ENCODE peak calls at places on chromosomes 12 and 14, in eight cellular contexts. One of them, this sample, is unnamed. For H3K4me1, the result is how much of the 10 kb centered on the place peaks cover.

GRCh38 chr14:36268957-36269734 is 51.3 kb downstream of the MBIP start:
- DNase-seq in hepatocyte: no peak
- DNase-seq in mucosa of descending colon: no peak
- DNase-seq in colonic mucosa: no peak
- DNase-seq in CD4-positive, alpha-beta memory T cell: no peak
- DNase-seq in transverse colon: no peak
- DNase-seq in adipocyte: no peak
- DNase-seq in heart right ventricle: no peak
- DNase-seq in this sample: no peak

GRCh38 chr14:58549358-58549757 is 88.4 kb upstream of the DACT1 start:
- DNase-seq in colonic mucosa: no peak
- DNase-seq in hepatocyte: no peak
- DNase-seq in transverse colon: no peak
- DNase-seq in mucosa of descending colon: no peak
- DNase-seq in adipocyte: no peak
- DNase-seq in CD4-positive, alpha-beta memory T cell: no peak
- DNase-seq in heart right ventricle: no peak
- DNase-seq in this sample: no peak

GRCh38 chr14:32343926-32344430 is 14.9 kb downstream of the AKAP6 start:
- DNase-seq in adipocyte: no peak
- DNase-seq in heart right ventricle: no peak
- DNase-seq in hepatocyte: no peak
- DNase-seq in CD4-positive, alpha-beta memory T cell: no peak
- DNase-seq in mucosa of descending colon: no peak
- DNase-seq in colonic mucosa: no peak
- DNase-seq in transverse colon: no peak
- DNase-seq in this sample: no peak

GRCh38 chr12:49609059-49609874 is 3.8 kb upstream of the FAM186B start:
- DNase-seq in adipocyte: no peak
- DNase-seq in colonic mucosa: no peak
- DNase-seq in heart right ventricle: no peak
- DNase-seq in CD4-positive, alpha-beta memory T cell: no peak
- DNase-seq in mucosa of descending colon: no peak
- DNase-seq in transverse colon: no peak
- DNase-seq in hepatocyte: no peak
- DNase-seq in this sample: no peak

GRCh38 chr12:94601972-94602517 is 48.3 kb downstream of the TMCC3 start:
- DNase-seq in mucosa of descending colon: no peak
- DNase-seq in adipocyte: no peak
- DNase-seq in CD4-positive, alpha-beta memory T cell: no peak
- DNase-seq in transverse colon: no peak
- DNase-seq in hepatocyte: no peak
- DNase-seq in heart right ventricle: no peak
- DNase-seq in colonic mucosa: no peak
- DNase-seq in this sample: no peak

GRCh38 chr14:75101491-75101890 is 25.4 kb downstream of the NEK9 start:
- DNase-seq in heart right ventricle: no peak
- DNase-seq in mucosa of descending colon: no peak
- DNase-seq in colonic mucosa: no peak
- DNase-seq in adipocyte: no peak
- DNase-seq in CD4-positive, alpha-beta memory T cell: no peak
- DNase-seq in hepatocyte: no peak
- DNase-seq in transverse colon: no peak
- DNase-seq in this sample: no peak

GRCh38 chr12:117141097-117141898 is 42.1 kb upstream of the TESC start:
- DNase-seq in transverse colon: no peak
- DNase-seq in heart right ventricle: no peak
- DNase-seq in adipocyte: no peak
- DNase-seq in CD4-positive, alpha-beta memory T cell: no peak
- DNase-seq in colonic mucosa: no peak
- DNase-seq in mucosa of descending colon: no peak
- DNase-seq in hepatocyte: no peak
- DNase-seq in this sample: no peak

GRCh38 chr14:91227183-91227628 is 17.3 kb downstream of the GPR68 start:
- DNase-seq in hepatocyte: no peak
- DNase-seq in mucosa of descending colon: no peak
- DNase-seq in colonic mucosa: no peak
- DNase-seq in heart right ventricle: no peak
- DNase-seq in transverse colon: no peak
- DNase-seq in adipocyte: no peak
- DNase-seq in CD4-positive, alpha-beta memory T cell: no peak
- DNase-seq in this sample: no peak

GRCh38 chr14:39217214-39217879 is 16.4 kb upstream of the MIA2 start:
- DNase-seq in colonic mucosa: no peak
- DNase-seq in mucosa of descending colon: no peak
- DNase-seq in hepatocyte: no peak
- DNase-seq in adipocyte: no peak
- DNase-seq in transverse colon: no peak
- DNase-seq in CD4-positive, alpha-beta memory T cell: no peak
- DNase-seq in heart right ventricle: no peak
- DNase-seq in this sample: no peak

GRCh38 chr12:28172434-28173030 is 17.7 kb upstream of the CCDC91 start:
- DNase-seq in heart right ventricle: no peak
- DNase-seq in CD4-positive, alpha-beta memory T cell: no peak
- DNase-seq in colonic mucosa: peak
- DNase-seq in hepatocyte: peak
- DNase-seq in mucosa of descending colon: no peak
- DNase-seq in transverse colon: peak
- DNase-seq in adipocyte: peak
- DNase-seq in this sample: peak

GRCh38 chr12:67386869-67387570 is 117.9 kb downstream of the CAND1 start:
- DNase-seq in transverse colon: no peak
- DNase-seq in heart right ventricle: no peak
- DNase-seq in adipocyte: no peak
- DNase-seq in colonic mucosa: no peak
- DNase-seq in CD4-positive, alpha-beta memory T cell: no peak
- DNase-seq in mucosa of descending colon: no peak
- DNase-seq in hepatocyte: no peak
- DNase-seq in this sample: no peak

GRCh38 chr12:106342397-106343212 is 14.9 kb upstream of the POLR3B start:
- DNase-seq in hepatocyte: peak
- DNase-seq in heart right ventricle: peak
- DNase-seq in transverse colon: peak
- DNase-seq in colonic mucosa: peak
- DNase-seq in CD4-positive, alpha-beta memory T cell: no peak
- DNase-seq in mucosa of descending colon: peak
- DNase-seq in adipocyte: peak
- DNase-seq in this sample: no peak

GRCh38 chr12:95365912-95366311 is 108.0 kb upstream of the METAP2 start:
- DNase-seq in CD4-positive, alpha-beta memory T cell: no peak
- DNase-seq in colonic mucosa: no peak
- DNase-seq in heart right ventricle: no peak
- DNase-seq in adipocyte: no peak
- DNase-seq in hepatocyte: no peak
- DNase-seq in mucosa of descending colon: no peak
- DNase-seq in transverse colon: no peak
- DNase-seq in this sample: no peak

GRCh38 chr12:109679716-109680520 is 33.7 kb upstream of the FAM222A start:
- DNase-seq in heart right ventricle: no peak
- DNase-seq in adipocyte: no peak
- DNase-seq in colonic mucosa: peak
- DNase-seq in mucosa of descending colon: no peak
- DNase-seq in hepatocyte: no peak
- DNase-seq in transverse colon: no peak
- DNase-seq in CD4-positive, alpha-beta memory T cell: no peak
- DNase-seq in this sample: no peak

GRCh38 chr12:6536894-6537579 is 2.7 kb downstream of the GAPDH start:
- DNase-seq in mucosa of descending colon: peak
- DNase-seq in hepatocyte: no peak
- DNase-seq in adipocyte: peak
- DNase-seq in heart right ventricle: no peak
- DNase-seq in CD4-positive, alpha-beta memory T cell: no peak
- DNase-seq in colonic mucosa: no peak
- DNase-seq in transverse colon: no peak
- DNase-seq in this sample: no peak

GRCh38 chr14:49962616-49963015 is 69.7 kb downstream of the ARF6 start:
- DNase-seq in heart right ventricle: no peak
- DNase-seq in transverse colon: peak
- DNase-seq in mucosa of descending colon: peak
- DNase-seq in hepatocyte: no peak
- DNase-seq in colonic mucosa: peak
- DNase-seq in adipocyte: no peak
- DNase-seq in CD4-positive, alpha-beta memory T cell: no peak
- DNase-seq in this sample: no peak

GRCh38 chr12:107650977-107651376 is 34.6 kb upstream of the PWP1 start:
- DNase-seq in hepatocyte: no peak
- DNase-seq in heart right ventricle: no peak
- DNase-seq in colonic mucosa: no peak
- DNase-seq in CD4-positive, alpha-beta memory T cell: no peak
- DNase-seq in transverse colon: no peak
- DNase-seq in mucosa of descending colon: no peak
- DNase-seq in adipocyte: no peak
- DNase-seq in this sample: no peak

GRCh38 chr14:75822522-75823288 is 159.1 kb downstream of the TGFB3 start:
- DNase-seq in CD4-positive, alpha-beta memory T cell: no peak
- DNase-seq in colonic mucosa: no peak
- DNase-seq in mucosa of descending colon: no peak
- DNase-seq in heart right ventricle: no peak
- DNase-seq in transverse colon: no peak
- DNase-seq in adipocyte: peak
- DNase-seq in hepatocyte: no peak
- DNase-seq in this sample: no peak

GRCh38 chr12:15801770-15802393 is 12.7 kb upstream of the EPS8 start:
- DNase-seq in heart right ventricle: no peak
- DNase-seq in transverse colon: peak
- DNase-seq in colonic mucosa: no peak
- DNase-seq in mucosa of descending colon: no peak
- DNase-seq in CD4-positive, alpha-beta memory T cell: no peak
- DNase-seq in adipocyte: no peak
- DNase-seq in hepatocyte: no peak
- DNase-seq in this sample: no peak

GRCh38 chr12:24595652-24596235 is 353.2 kb downstream of the BCAT1 start:
- DNase-seq in hepatocyte: peak
- DNase-seq in transverse colon: no peak
- DNase-seq in mucosa of descending colon: no peak
- DNase-seq in adipocyte: no peak
- DNase-seq in CD4-positive, alpha-beta memory T cell: no peak
- DNase-seq in colonic mucosa: no peak
- DNase-seq in heart right ventricle: no peak
- DNase-seq in this sample: no peak

GRCh38 chr12:25236190-25236589 is 14.5 kb downstream of the KRAS start:
- DNase-seq in colonic mucosa: no peak
- DNase-seq in mucosa of descending colon: no peak
- DNase-seq in adipocyte: peak
- DNase-seq in heart right ventricle: no peak
- DNase-seq in transverse colon: no peak
- DNase-seq in CD4-positive, alpha-beta memory T cell: no peak
- DNase-seq in hepatocyte: no peak
- DNase-seq in this sample: no peak

DNA sequence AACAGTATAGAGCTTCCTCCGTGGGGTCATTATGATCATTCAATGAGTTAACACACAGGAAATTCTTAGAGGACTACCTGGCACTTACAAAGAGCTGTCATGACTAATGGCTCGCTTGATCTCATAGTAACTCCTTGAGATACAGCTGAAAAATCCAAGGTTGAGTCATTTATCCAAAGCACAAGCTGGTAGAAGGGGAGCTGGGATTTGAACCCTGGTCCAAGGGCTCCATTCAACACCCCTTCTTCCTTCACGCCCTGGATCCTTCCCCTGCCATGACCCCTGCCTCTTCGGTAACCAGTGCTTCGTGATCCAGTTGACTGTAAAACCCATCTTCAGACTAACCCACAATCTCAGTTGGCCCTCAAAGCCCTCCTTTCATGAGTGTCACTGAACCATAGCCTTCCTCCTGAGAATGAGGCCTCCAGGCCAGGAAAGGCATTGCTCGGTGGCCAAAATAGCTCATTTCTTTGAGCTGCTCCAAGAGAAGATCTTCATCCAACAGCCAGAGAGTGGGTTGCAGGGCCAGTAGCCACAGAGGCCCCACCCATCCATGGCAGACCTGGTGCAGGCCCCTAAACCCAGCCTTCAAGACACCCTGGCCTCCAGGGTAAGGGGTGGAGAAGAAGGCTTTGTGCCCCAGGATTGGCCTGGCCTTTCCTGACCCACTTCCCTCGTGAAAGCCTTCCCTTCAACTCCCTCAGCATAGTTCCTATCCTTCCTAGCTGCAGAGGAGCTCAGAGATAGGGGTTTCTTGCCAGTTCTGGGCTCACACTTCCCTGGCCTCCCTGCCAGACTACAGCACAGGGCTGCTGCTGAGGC is 7.7 kb downstream of the ZFP36L1 start:
- DNase-seq in heart right ventricle: no peak
- DNase-seq in hepatocyte: peak
- DNase-seq in adipocyte: peak
- DNase-seq in transverse colon: no peak
- DNase-seq in mucosa of descending colon: no peak
- DNase-seq in CD4-positive, alpha-beta memory T cell: no peak
- DNase-seq in colonic mucosa: peak
- DNase-seq in this sample: no peak
- H3K4me1 ChIP-seq in heart right ventricle: half or more
- H3K4me1 ChIP-seq in hepatocyte: half or more
- H3K4me1 ChIP-seq in adipocyte: half or more
- H3K4me1 ChIP-seq in transverse colon: under half
- H3K4me1 ChIP-seq in mucosa of descending colon: half or more
- H3K4me1 ChIP-seq in CD4-positive, alpha-beta memory T cell: half or more
- H3K4me1 ChIP-seq in colonic mucosa: under half
- H3K4me1 ChIP-seq in this sample: under half

DNA sequence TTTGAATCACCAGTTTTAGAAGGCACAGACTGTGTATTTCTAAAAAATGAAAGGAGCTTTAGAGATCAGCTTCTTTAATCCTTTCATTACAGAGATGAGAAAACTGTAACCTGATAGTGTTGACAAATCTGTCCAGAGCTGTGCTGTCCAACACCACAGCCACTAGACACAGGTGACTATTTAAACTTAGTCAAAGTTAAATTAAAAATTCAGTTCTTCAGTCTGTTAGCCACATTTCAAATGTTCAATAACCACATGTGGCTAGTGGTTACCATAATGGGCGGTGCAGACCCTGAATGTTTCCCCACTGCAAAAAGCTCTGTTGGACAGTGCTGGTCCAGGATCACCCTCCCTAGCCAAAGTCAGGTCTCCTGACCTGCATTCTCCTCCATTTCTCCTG is 21.6 kb downstream of the DAD1 start:
- DNase-seq in hepatocyte: no peak
- DNase-seq in heart right ventricle: no peak
- DNase-seq in CD4-positive, alpha-beta memory T cell: no peak
- DNase-seq in colonic mucosa: no peak
- DNase-seq in mucosa of descending colon: no peak
- DNase-seq in transverse colon: no peak
- DNase-seq in adipocyte: no peak
- DNase-seq in this sample: peak
- H3K4me1 ChIP-seq in hepatocyte: under half
- H3K4me1 ChIP-seq in heart right ventricle: half or more
- H3K4me1 ChIP-seq in CD4-positive, alpha-beta memory T cell: half or more
- H3K4me1 ChIP-seq in colonic mucosa: under half
- H3K4me1 ChIP-seq in mucosa of descending colon: under half
- H3K4me1 ChIP-seq in transverse colon: under half
- H3K4me1 ChIP-seq in adipocyte: under half
- H3K4me1 ChIP-seq in this sample: half or more

GRCh38 chr14:104978774-104979691 is 859 bp upstream of the AHNAK2 start:
- DNase-seq in transverse colon: no peak
- DNase-seq in hepatocyte: peak
- DNase-seq in adipocyte: no peak
- DNase-seq in mucosa of descending colon: no peak
- DNase-seq in CD4-positive, alpha-beta memory T cell: no peak
- DNase-seq in heart right ventricle: no peak
- DNase-seq in colonic mucosa: peak
- DNase-seq in this sample: no peak
- H3K4me1 ChIP-seq in transverse colon: under half
- H3K4me1 ChIP-seq in hepatocyte: under half
- H3K4me1 ChIP-seq in adipocyte: under half
- H3K4me1 ChIP-seq in mucosa of descending colon: under half
- H3K4me1 ChIP-seq in CD4-positive, alpha-beta memory T cell: under half
- H3K4me1 ChIP-seq in heart right ventricle: under half
- H3K4me1 ChIP-seq in colonic mucosa: under half
- H3K4me1 ChIP-seq in this sample: under half

GRCh38 chr12:122872815-122873361 is 23.0 kb downstream of the VPS37B start:
- DNase-seq in colonic mucosa: no peak
- DNase-seq in mucosa of descending colon: peak
- DNase-seq in adipocyte: no peak
- DNase-seq in hepatocyte: no peak
- DNase-seq in heart right ventricle: no peak
- DNase-seq in CD4-positive, alpha-beta memory T cell: no peak
- DNase-seq in transverse colon: no peak
- DNase-seq in this sample: peak
- H3K4me1 ChIP-seq in colonic mucosa: under half
- H3K4me1 ChIP-seq in mucosa of descending colon: half or more
- H3K4me1 ChIP-seq in adipocyte: under half
- H3K4me1 ChIP-seq in hepatocyte: under half
- H3K4me1 ChIP-seq in heart right ventricle: half or more
- H3K4me1 ChIP-seq in CD4-positive, alpha-beta memory T cell: half or more
- H3K4me1 ChIP-seq in transverse colon: half or more
- H3K4me1 ChIP-seq in this sample: half or more